ENCODE peak calls at places on chromosomes 2 and 18, in five cellular contexts. One of them, this sample, is unnamed.

GRCh38 chr2:179768765-179769164 is 92.6 kb downstream of the ZNF385B start:
- DNase-seq in SK-N-SH: no peak
- DNase-seq in epithelial cell of prostate: no peak
- DNase-seq in pancreas: no peak
- DNase-seq in neuronal stem cell: no peak
- DNase-seq in this sample: no peak

GRCh38 chr2:119531292-119531691 is 7.0 kb upstream of the SCTR start:
- DNase-seq in SK-N-SH: no peak
- DNase-seq in epithelial cell of prostate: no peak
- DNase-seq in pancreas: no peak
- DNase-seq in neuronal stem cell: no peak
- DNase-seq in this sample: no peak

GRCh38 chr2:81077396-81077795 is 772.8 kb upstream of the LRRTM1 start:
- DNase-seq in SK-N-SH: no peak
- DNase-seq in epithelial cell of prostate: no peak
- DNase-seq in pancreas: no peak
- DNase-seq in neuronal stem cell: no peak
- DNase-seq in this sample: no peak

GRCh38 chr2:157874997-157875719 is 972 bp downstream of the ACVR1 start:
- DNase-seq in SK-N-SH: peak; percentile 38
- DNase-seq in epithelial cell of prostate: no peak
- DNase-seq in pancreas: peak; percentile 16
- DNase-seq in neuronal stem cell: peak; percentile 36
- DNase-seq in this sample: no peak

GRCh38 chr2:130154773-130155765 is 10.2 kb upstream of the CCDC74B start:
- DNase-seq in SK-N-SH: no peak
- DNase-seq in epithelial cell of prostate: no peak
- DNase-seq in pancreas: no peak
- DNase-seq in neuronal stem cell: no peak
- DNase-seq in this sample: no peak

GRCh38 chr2:71620116-71620515 is 166.8 kb downstream of the DYSF start:
- DNase-seq in SK-N-SH: no peak
- DNase-seq in epithelial cell of prostate: no peak
- DNase-seq in pancreas: no peak
- DNase-seq in neuronal stem cell: no peak
- DNase-seq in this sample: no peak

GRCh38 chr2:172749377-172749776 is 13.7 kb downstream of the RAPGEF4 start:
- DNase-seq in SK-N-SH: no peak
- DNase-seq in epithelial cell of prostate: no peak
- DNase-seq in pancreas: no peak
- DNase-seq in neuronal stem cell: no peak
- DNase-seq in this sample: no peak

GRCh38 chr18:70423120-70423519 is 134.3 kb downstream of the SOCS6 start:
- DNase-seq in SK-N-SH: no peak
- DNase-seq in epithelial cell of prostate: no peak
- DNase-seq in pancreas: no peak
- DNase-seq in neuronal stem cell: no peak
- DNase-seq in this sample: no peak

GRCh38 chr2:57740905-57741304 is 305.7 kb upstream of the VRK2 start:
- DNase-seq in SK-N-SH: no peak
- DNase-seq in epithelial cell of prostate: no peak
- DNase-seq in pancreas: no peak
- DNase-seq in neuronal stem cell: no peak
- DNase-seq in this sample: no peak

GRCh38 chr2:130372055-130372832 is 16.4 kb downstream of the PTPN18 start:
- DNase-seq in SK-N-SH: peak; percentile 98
- DNase-seq in epithelial cell of prostate: no peak
- DNase-seq in pancreas: peak; percentile 87
- DNase-seq in neuronal stem cell: peak; percentile 88
- DNase-seq in this sample: peak; percentile 75

GRCh38 chr18:60910534-60910933 is 422.7 kb upstream of the CDH20 start:
- DNase-seq in SK-N-SH: no peak
- DNase-seq in epithelial cell of prostate: no peak
- DNase-seq in pancreas: no peak
- DNase-seq in neuronal stem cell: no peak
- DNase-seq in this sample: no peak

GRCh38 chr2:96413067-96413722 is 77.6 kb downstream of the NCAPH start:
- DNase-seq in SK-N-SH: no peak
- DNase-seq in epithelial cell of prostate: peak; percentile 18
- DNase-seq in pancreas: no peak
- DNase-seq in neuronal stem cell: no peak
- DNase-seq in this sample: no peak

GRCh38 chr2:4556136-4556535 is 852.8 kb downstream of the DCDC2C start:
- DNase-seq in SK-N-SH: no peak
- DNase-seq in epithelial cell of prostate: no peak
- DNase-seq in pancreas: no peak
- DNase-seq in neuronal stem cell: no peak
- DNase-seq in this sample: no peak

GRCh38 chr2:45237850-45238542 is 228.7 kb upstream of the SIX2 start:
- DNase-seq in SK-N-SH: no peak
- DNase-seq in epithelial cell of prostate: peak; percentile 81
- DNase-seq in pancreas: no peak
- DNase-seq in neuronal stem cell: no peak
- DNase-seq in this sample: no peak

DNA sequence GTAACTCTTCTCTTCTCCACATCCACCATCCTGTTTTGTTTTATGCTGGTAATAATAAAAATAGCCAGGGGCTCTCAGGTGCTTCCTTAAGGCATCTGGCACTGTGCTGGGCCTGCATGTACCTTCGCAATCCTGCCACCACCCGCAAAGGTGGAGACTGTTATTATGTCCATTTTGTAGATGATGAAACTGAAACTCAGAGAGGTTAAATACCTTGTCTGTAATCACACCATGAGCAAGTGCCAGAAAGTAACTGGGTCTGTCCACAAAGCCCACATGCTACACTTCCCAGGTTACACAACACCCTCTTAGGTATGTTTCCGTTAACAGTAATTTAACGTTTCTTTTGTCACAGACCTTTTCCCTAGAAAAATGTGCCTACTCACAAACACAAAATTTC is 27.0 kb downstream of the NRP2 start:
- DNase-seq in SK-N-SH: no peak
- DNase-seq in epithelial cell of prostate: no peak
- DNase-seq in pancreas: peak; percentile 41
- DNase-seq in neuronal stem cell: no peak
- DNase-seq in this sample: no peak
- H3K27ac ChIP-seq in SK-N-SH: no peak overlapping the region
- H3K27ac ChIP-seq in epithelial cell of prostate: no peak overlapping the region
- H3K27ac ChIP-seq in pancreas: no peak overlapping the region
- H3K27ac ChIP-seq in neuronal stem cell: no peak overlapping the region
- H3K27ac ChIP-seq in this sample: no peak overlapping the region

GRCh38 chr2:167592441-167592840 is 655.0 kb downstream of the STK39 start:
- DNase-seq in SK-N-SH: no peak
- DNase-seq in epithelial cell of prostate: no peak
- DNase-seq in pancreas: no peak
- DNase-seq in neuronal stem cell: no peak
- DNase-seq in this sample: no peak
- H3K27ac ChIP-seq in SK-N-SH: no peak overlapping the region
- H3K27ac ChIP-seq in epithelial cell of prostate: no peak overlapping the region
- H3K27ac ChIP-seq in pancreas: no peak overlapping the region
- H3K27ac ChIP-seq in neuronal stem cell: no peak overlapping the region
- H3K27ac ChIP-seq in this sample: no peak overlapping the region

GRCh38 chr2:50398101-50398500 is 633.8 kb downstream of the NRXN1 start:
- DNase-seq in SK-N-SH: no peak
- DNase-seq in epithelial cell of prostate: no peak
- DNase-seq in pancreas: no peak
- DNase-seq in neuronal stem cell: no peak
- DNase-seq in this sample: no peak
- H3K27ac ChIP-seq in SK-N-SH: no peak overlapping the region
- H3K27ac ChIP-seq in epithelial cell of prostate: no peak overlapping the region
- H3K27ac ChIP-seq in pancreas: no peak overlapping the region
- H3K27ac ChIP-seq in neuronal stem cell: no peak overlapping the region
- H3K27ac ChIP-seq in this sample: no peak overlapping the region

GRCh38 chr2:33475381-33476099 is 909 bp upstream of the RASGRP3 start:
- DNase-seq in SK-N-SH: peak; percentile 55
- DNase-seq in epithelial cell of prostate: peak; percentile 54
- DNase-seq in pancreas: peak; percentile 66
- DNase-seq in neuronal stem cell: peak; percentile 49
- DNase-seq in this sample: peak; percentile 79

GRCh38 chr2:33478968-33479691 is 2.7 kb downstream of the RASGRP3 start:
- DNase-seq in SK-N-SH: no peak
- DNase-seq in epithelial cell of prostate: no peak
- DNase-seq in pancreas: no peak
- DNase-seq in neuronal stem cell: no peak
- DNase-seq in this sample: no peak

GRCh38 chr2:33476100-33476792 is at the start of gene RASGRP3:
- DNase-seq in SK-N-SH: peak; percentile 45
- DNase-seq in epithelial cell of prostate: peak; percentile 27
- DNase-seq in pancreas: peak; percentile 77
- DNase-seq in neuronal stem cell: peak; percentile 18
- DNase-seq in this sample: peak; percentile 80

GRCh38 chr2:33477473-33478468 is 1.3 kb downstream of the RASGRP3 start:
- DNase-seq in SK-N-SH: no peak
- DNase-seq in epithelial cell of prostate: no peak
- DNase-seq in pancreas: peak; percentile 16
- DNase-seq in neuronal stem cell: no peak
- DNase-seq in this sample: peak; percentile 13

GRCh38 chr2:33476793-33477190 is 343 bp downstream of the RASGRP3 start:
- DNase-seq in SK-N-SH: no peak
- DNase-seq in epithelial cell of prostate: no peak
- DNase-seq in pancreas: no peak
- DNase-seq in neuronal stem cell: no peak
- DNase-seq in this sample: no peak
- H3K27ac ChIP-seq in SK-N-SH: peak overlapping the region; percentile 73
- H3K27ac ChIP-seq in epithelial cell of prostate: peak overlapping the region; percentile 83
- H3K27ac ChIP-seq in pancreas: peak overlapping the region; percentile 96
- H3K27ac ChIP-seq in neuronal stem cell: no peak overlapping the region
- H3K27ac ChIP-seq in this sample: peak overlapping the region; percentile 98

GRCh38 chr2:230759481-230760191 is 47.0 kb downstream of the CAB39 start:
- DNase-seq in SK-N-SH: no peak
- DNase-seq in epithelial cell of prostate: no peak
- DNase-seq in pancreas: no peak
- DNase-seq in neuronal stem cell: no peak
- DNase-seq in this sample: no peak

GRCh38 chr2:230761704-230762103 is 49.1 kb downstream of the CAB39 start:
- DNase-seq in SK-N-SH: no peak
- DNase-seq in epithelial cell of prostate: no peak
- DNase-seq in pancreas: no peak
- DNase-seq in neuronal stem cell: no peak
- DNase-seq in this sample: no peak

GRCh38 chr2:230757476-230757875 is 44.8 kb downstream of the CAB39 start:
- DNase-seq in SK-N-SH: no peak
- DNase-seq in epithelial cell of prostate: no peak
- DNase-seq in pancreas: no peak
- DNase-seq in neuronal stem cell: no peak
- DNase-seq in this sample: no peak

GRCh38 chr2:230762317-230762896 is 49.8 kb downstream of the CAB39 start:
- DNase-seq in SK-N-SH: peak; percentile 50
- DNase-seq in epithelial cell of prostate: no peak
- DNase-seq in pancreas: no peak
- DNase-seq in neuronal stem cell: peak; percentile 6
- DNase-seq in this sample: no peak

GRCh38 chr2:230758566-230759480 is 46.2 kb downstream of the CAB39 start:
- DNase-seq in SK-N-SH: no peak
- DNase-seq in epithelial cell of prostate: no peak
- DNase-seq in pancreas: no peak
- DNase-seq in neuronal stem cell: no peak
- DNase-seq in this sample: no peak
- H3K27ac ChIP-seq in SK-N-SH: peak overlapping the region; percentile 12
- H3K27ac ChIP-seq in epithelial cell of prostate: peak overlapping the region; percentile 13
- H3K27ac ChIP-seq in pancreas: no peak overlapping the region
- H3K27ac ChIP-seq in neuronal stem cell: no peak overlapping the region
- H3K27ac ChIP-seq in this sample: no peak overlapping the region

DNA sequence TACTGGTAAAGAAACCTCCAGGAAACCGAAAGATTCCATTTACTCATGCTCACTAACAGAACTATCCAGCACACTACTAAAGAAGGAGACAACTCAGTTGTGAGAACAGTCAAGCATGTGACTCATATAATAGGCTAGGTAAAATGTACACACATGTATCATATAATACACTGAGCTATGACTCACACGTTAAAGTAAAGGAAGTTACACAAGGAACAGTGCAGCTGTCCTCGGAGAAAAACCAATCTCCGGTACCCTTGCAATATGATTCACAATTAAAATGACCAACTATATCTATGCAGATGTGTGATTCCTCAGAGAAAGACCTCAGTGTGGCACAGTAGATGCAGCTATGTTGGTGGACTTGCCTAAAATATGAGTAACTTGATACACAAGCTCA is 76.6 kb downstream of the STRN start:
- DNase-seq in SK-N-SH: no peak
- DNase-seq in epithelial cell of prostate: peak; percentile 95
- DNase-seq in pancreas: no peak
- DNase-seq in neuronal stem cell: no peak
- DNase-seq in this sample: no peak
- H3K27ac ChIP-seq in SK-N-SH: peak overlapping the region; percentile 81
- H3K27ac ChIP-seq in epithelial cell of prostate: peak overlapping the region; percentile 73
- H3K27ac ChIP-seq in pancreas: no peak overlapping the region
- H3K27ac ChIP-seq in neuronal stem cell: no peak overlapping the region
- H3K27ac ChIP-seq in this sample: peak overlapping the region; percentile 0

GRCh38 chr2:229129738-229130371 is 141.2 kb downstream of the PID1 start:
- DNase-seq in SK-N-SH: peak; percentile 10
- DNase-seq in epithelial cell of prostate: no peak
- DNase-seq in pancreas: no peak
- DNase-seq in neuronal stem cell: no peak
- DNase-seq in this sample: no peak
- H3K27ac ChIP-seq in SK-N-SH: no peak overlapping the region
- H3K27ac ChIP-seq in epithelial cell of prostate: no peak overlapping the region
- H3K27ac ChIP-seq in pancreas: no peak overlapping the region
- H3K27ac ChIP-seq in neuronal stem cell: no peak overlapping the region
- H3K27ac ChIP-seq in this sample: no peak overlapping the region

GRCh38 chr2:203582468-203582867 is 47.4 kb upstream of the RAPH1 start:
- DNase-seq in SK-N-SH: no peak
- DNase-seq in epithelial cell of prostate: no peak
- DNase-seq in pancreas: no peak
- DNase-seq in neuronal stem cell: no peak
- DNase-seq in this sample: no peak
- H3K27ac ChIP-seq in SK-N-SH: no peak overlapping the region
- H3K27ac ChIP-seq in epithelial cell of prostate: peak overlapping the region; percentile 68
- H3K27ac ChIP-seq in pancreas: peak overlapping the region; percentile 60
- H3K27ac ChIP-seq in neuronal stem cell: no peak overlapping the region
- H3K27ac ChIP-seq in this sample: no peak overlapping the region

GRCh38 chr2:113229795-113230194 is 48.9 kb downstream of the PAX8 start:
- DNase-seq in SK-N-SH: no peak
- DNase-seq in epithelial cell of prostate: no peak
- DNase-seq in pancreas: no peak
- DNase-seq in neuronal stem cell: no peak
- DNase-seq in this sample: no peak

GRCh38 chr2:113232123-113232522 is 46.6 kb downstream of the PAX8 start:
- DNase-seq in SK-N-SH: no peak
- DNase-seq in epithelial cell of prostate: no peak
- DNase-seq in pancreas: no peak
- DNase-seq in neuronal stem cell: no peak
- DNase-seq in this sample: no peak

GRCh38 chr2:113228991-113229716 is 49.6 kb downstream of the PAX8 start:
- DNase-seq in SK-N-SH: no peak
- DNase-seq in epithelial cell of prostate: no peak
- DNase-seq in pancreas: no peak
- DNase-seq in neuronal stem cell: no peak
- DNase-seq in this sample: no peak

GRCh38 chr2:113231064-113231463 is 47.7 kb downstream of the PAX8 start:
- DNase-seq in SK-N-SH: no peak
- DNase-seq in epithelial cell of prostate: no peak
- DNase-seq in pancreas: no peak
- DNase-seq in neuronal stem cell: no peak
- DNase-seq in this sample: no peak

DNA sequence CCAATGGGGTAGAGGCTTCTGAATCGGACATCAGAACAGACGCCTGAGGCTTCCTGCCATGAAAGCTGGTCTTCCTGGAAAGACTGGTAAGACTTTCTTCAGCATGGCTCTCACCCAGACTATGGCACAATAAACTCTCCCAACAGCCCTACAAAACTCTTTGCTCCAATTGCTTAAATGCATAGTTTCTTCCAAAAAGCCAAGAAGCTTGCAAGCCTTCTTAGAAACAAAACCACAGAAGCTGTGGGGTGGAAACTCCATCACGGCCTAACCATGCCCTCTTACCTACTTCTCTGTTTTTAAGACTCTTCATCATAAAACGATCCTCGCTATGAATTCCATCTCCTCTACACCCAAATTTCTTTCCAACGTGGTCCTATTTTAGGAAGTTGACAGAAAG is 48.2 kb downstream of the PAX8 start:
- DNase-seq in SK-N-SH: no peak
- DNase-seq in epithelial cell of prostate: no peak
- DNase-seq in pancreas: no peak
- DNase-seq in neuronal stem cell: no peak
- DNase-seq in this sample: no peak
- H3K27ac ChIP-seq in SK-N-SH: no peak overlapping the region
- H3K27ac ChIP-seq in epithelial cell of prostate: no peak overlapping the region
- H3K27ac ChIP-seq in pancreas: no peak overlapping the region
- H3K27ac ChIP-seq in neuronal stem cell: no peak overlapping the region
- H3K27ac ChIP-seq in this sample: no peak overlapping the region